ENCODE peak calls at places on chromosomes 3 and 15, in seven cellular contexts. H, W, J, G, Z, E and O are unnamed samples.

GRCh38 chr15:99911824-99912223 is 178.6 kb upstream of the LYSMD4 start:
- DNase-seq in H (no peak), W (no peak), J (no peak), G (no peak), Z (no peak), E (no peak), O (no peak)

GRCh38 chr3:101066776-101067175 is 73.6 kb upstream of the ABI3BP start:
- DNase-seq in H (no peak), W (no peak), J (no peak), G (no peak), Z (no peak), E (no peak), O (no peak)

GRCh38 chr3:66133050-66133757 is 87.6 kb upstream of the SLC25A26 start:
- DNase-seq in H (no peak), W (no peak), J (no peak), G (no peak), Z (peak; percentile 16), E (no peak), O (no peak)

GRCh38 chr3:14861031-14861430 is 42.3 kb downstream of the FGD5 start:
- DNase-seq in H (no peak), W (no peak), J (no peak), G (no peak), Z (no peak), E (no peak), O (no peak)

GRCh38 chr3:161084277-161084676 is 20.9 kb downstream of the B3GALNT1 start:
- DNase-seq in H (no peak), W (no peak), J (no peak), G (no peak), Z (no peak), E (no peak), O (no peak)

GRCh38 chr3:146160233-146160963 is 586 bp downstream of the PLOD2 start:
- DNase-seq in H (peak; percentile 58), W (peak; percentile 66), J (peak; percentile 66), G (peak; percentile 74), Z (peak; percentile 71), E (peak; percentile 61), O (no peak)

GRCh38 chr3:61573441-61573840 is 12.1 kb downstream of the PTPRG start:
- DNase-seq in H (no peak), W (no peak), J (no peak), G (no peak), Z (no peak), E (no peak), O (no peak)

GRCh38 chr3:13533823-13534435 is 15.0 kb upstream of the FBLN2 start:
- DNase-seq in H (peak; percentile 63), W (no peak), J (no peak), G (no peak), Z (no peak), E (no peak), O (no peak)

GRCh38 chr15:101124731-101125558 is 126.9 kb downstream of the CHSY1 start:
- DNase-seq in H (no peak), W (no peak), J (no peak), G (no peak), Z (no peak), E (no peak), O (no peak)

GRCh38 chr3:189941679-189942078 is 179.0 kb downstream of the P3H2 start:
- DNase-seq in H (no peak), W (peak; percentile 37), J (no peak), G (no peak), Z (peak; percentile 79), E (no peak), O (no peak)

GRCh38 chr3:45682311-45682710 is 6.9 kb upstream of the SACM1L start:
- DNase-seq in H (no peak), W (no peak), J (no peak), G (no peak), Z (no peak), E (no peak), O (no peak)

GRCh38 chr3:62888180-62888579 is 13.0 kb upstream of the CADPS start:
- DNase-seq in H (no peak), W (no peak), J (no peak), G (no peak), Z (no peak), E (no peak), O (no peak)

GRCh38 chr3:143203848-143204247 is 84.3 kb downstream of the CHST2 start:
- DNase-seq in H (no peak), W (no peak), J (no peak), G (no peak), Z (no peak), E (no peak), O (no peak)

GRCh38 chr15:89367485-89368451 is 33.1 kb upstream of the POLG start:
- DNase-seq in H (no peak), W (no peak), J (no peak), G (no peak), Z (no peak), E (no peak), O (no peak)

GRCh38 chr15:63292771-63293170 is 15.4 kb downstream of the APH1B start:
- DNase-seq in H (no peak), W (no peak), J (no peak), G (no peak), Z (no peak), E (no peak), O (no peak)

GRCh38 chr3:172272699-172273098 is 175.6 kb downstream of the GHSR start:
- DNase-seq in H (no peak), W (no peak), J (no peak), G (no peak), Z (no peak), E (no peak), O (no peak)

DNA sequence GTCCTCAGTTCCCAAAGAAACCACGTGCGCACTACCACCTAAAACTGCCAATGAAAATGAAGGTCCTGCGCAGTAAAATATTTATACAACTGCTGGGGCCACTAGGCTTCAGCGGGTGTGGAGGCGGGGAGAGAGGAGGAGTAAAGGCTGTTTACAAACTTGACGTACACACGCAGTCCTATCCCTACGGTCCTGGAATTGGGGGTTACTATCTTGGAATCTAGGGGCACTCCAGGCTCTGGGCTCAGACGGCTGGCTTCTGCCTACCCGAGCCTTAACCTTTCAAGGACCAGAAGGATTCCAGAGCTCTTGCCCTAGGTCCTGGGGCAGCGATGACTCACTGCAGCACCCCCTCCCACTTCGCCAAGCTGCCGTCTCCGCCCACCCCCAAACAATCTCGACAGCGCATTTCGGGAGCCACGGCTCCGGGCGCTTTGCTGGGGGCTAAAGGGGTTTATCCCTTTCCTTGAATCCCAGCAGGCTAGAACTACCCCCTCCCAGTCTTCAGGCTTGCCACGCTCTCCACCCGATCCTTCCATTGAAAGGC is 3.0 kb downstream of the ADAMTS9 start:
- DNase-seq in H (peak; percentile 75), W (no peak), J (peak; percentile 34), G (peak; percentile 58), Z (no peak), E (no peak), O (no peak)
- TF ChIP-seq POLR2AphosphoS5 in H (no peak), W (peak; percentile 82), J (peak; percentile 82), G (peak; percentile 85), Z (no peak), E (no peak), O (no peak)

GRCh38 chr3:194136519-194137313 is 768 bp downstream of the HES1 start:
- DNase-seq in H (no peak), W (peak; percentile 46), J (peak; percentile 69), G (peak; percentile 46), Z (peak; percentile 14), E (no peak), O (no peak)

GRCh38 chr3:194138732-194139084 is 2.8 kb downstream of the HES1 start:
- DNase-seq in H (no peak), W (no peak), J (no peak), G (no peak), Z (no peak), E (no peak), O (no peak)

GRCh38 chr3:194138098-194138474 is 2.1 kb downstream of the HES1 start:
- DNase-seq in H (no peak), W (no peak), J (no peak), G (no peak), Z (no peak), E (no peak), O (no peak)

GRCh38 chr3:194135806-194136518 is at the start of gene HES1:
- DNase-seq in H (peak; percentile 92), W (peak; percentile 94), J (peak; percentile 95), G (peak; percentile 96), Z (peak; percentile 95), E (peak; percentile 91), O (peak; percentile 62)

DNA sequence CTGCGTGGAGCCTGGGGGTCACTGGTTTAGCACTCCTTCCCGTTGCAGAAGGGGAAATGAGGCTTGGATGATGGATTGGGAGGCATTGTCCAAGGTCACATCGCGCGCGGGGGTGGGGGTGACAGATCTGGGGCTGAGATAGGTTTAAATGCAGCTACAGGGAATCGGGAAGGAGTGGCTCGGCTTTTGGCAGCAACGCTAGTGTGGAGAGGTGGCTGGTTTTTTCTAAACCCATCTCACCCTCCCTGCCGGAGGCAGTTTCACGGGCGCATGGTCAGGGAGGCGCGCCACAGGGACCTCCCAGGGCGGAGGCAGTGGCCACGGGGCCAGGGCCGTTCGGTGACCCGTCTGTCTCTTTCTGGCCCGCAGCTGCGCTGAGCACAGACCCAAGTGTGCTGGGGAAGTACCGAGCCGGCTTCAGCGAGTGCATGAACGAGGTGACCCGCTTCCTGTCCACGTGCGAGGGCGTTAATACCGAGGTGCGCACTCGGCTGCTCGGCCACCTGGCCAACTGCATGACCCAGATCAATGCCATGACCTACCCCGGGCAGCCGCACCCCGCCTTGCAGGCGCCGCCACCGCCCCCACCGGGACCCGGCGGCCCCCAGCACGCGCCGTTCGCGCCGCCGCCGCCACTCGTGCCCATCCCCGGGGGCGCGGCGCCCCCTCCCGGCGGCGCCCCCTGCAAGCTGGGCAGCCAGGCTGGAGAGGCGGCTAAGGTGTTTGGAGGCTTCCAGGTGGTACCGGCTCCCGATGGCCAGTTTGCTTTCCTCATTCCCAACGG is 1.6 kb downstream of the HES1 start:
- DNase-seq in H (peak; percentile 58), W (peak; percentile 77), J (peak; percentile 74), G (peak; percentile 62), Z (peak; percentile 29), E (no peak), O (no peak)
- TF ChIP-seq POLR2A in H (peak; percentile 32), W (no peak), J (no peak), G (peak; percentile 39), Z (no peak), E (peak; percentile 58), O (peak; percentile 51)

GRCh38 chr15:41971089-41971892 is 1.1 kb downstream of the EHD4 start:
- DNase-seq in H (peak; percentile 66), W (peak; percentile 70), J (peak; percentile 72), G (peak; percentile 43), Z (peak; percentile 61), E (no peak), O (peak; percentile 56)

GRCh38 chr15:41970456-41970855 is 1.9 kb downstream of the EHD4 start:
- DNase-seq in H (no peak), W (peak; percentile 9), J (peak; percentile 6), G (no peak), Z (no peak), E (no peak), O (no peak)

GRCh38 chr15:41968738-41969137 is 3.6 kb downstream of the EHD4 start:
- DNase-seq in H (no peak), W (no peak), J (no peak), G (no peak), Z (no peak), E (no peak), O (no peak)

GRCh38 chr15:41971893-41972340 is 440 bp downstream of the EHD4 start:
- DNase-seq in H (peak; percentile 50), W (peak; percentile 27), J (no peak), G (peak; percentile 25), Z (peak; percentile 7), E (no peak), O (no peak)

GRCh38 chr15:41969851-41970431 is 2.4 kb downstream of the EHD4 start:
- DNase-seq in H (peak; percentile 18), W (peak; percentile 25), J (peak; percentile 19), G (no peak), Z (no peak), E (no peak), O (no peak)
- TF ChIP-seq POLR2AphosphoS5 in H (no peak), W (no peak), J (no peak), G (no peak), Z (no peak), E (no peak), O (no peak)

GRCh38 chr3:186107148-186108105 is 1.5 kb downstream of the ETV5 start:
- DNase-seq in H (peak; percentile 62), W (peak; percentile 69), J (peak; percentile 51), G (peak; percentile 66), Z (peak; percentile 69), E (no peak), O (peak; percentile 51)
- TF ChIP-seq POLR2A in H (no peak), W (no peak), J (no peak), G (no peak), Z (peak; percentile 51), E (no peak), O (no peak)